ENCODE peak calls at places on chromosomes 6 and 20, in eight cellular contexts. One of them, this sample, is unnamed.

GRCh38 chr6:94300424-94301144 is 881.2 kb upstream of the EPHA7 start:
- DNase-seq in stomach: no peak
- DNase-seq in tibial nerve: no peak
- DNase-seq in hepatocyte: no peak
- DNase-seq in CD8-positive, alpha-beta T cell: no peak
- DNase-seq in dorsolateral prefrontal cortex: no peak
- DNase-seq in HCT116: no peak
- DNase-seq in IMR-90: no peak
- DNase-seq in this sample: no peak

GRCh38 chr6:16885411-16886160 is 124.3 kb upstream of the ATXN1 start:
- DNase-seq in stomach: no peak
- DNase-seq in tibial nerve: no peak
- DNase-seq in hepatocyte: no peak
- DNase-seq in CD8-positive, alpha-beta T cell: no peak
- DNase-seq in dorsolateral prefrontal cortex: no peak
- DNase-seq in HCT116: no peak
- DNase-seq in IMR-90: no peak
- DNase-seq in this sample: no peak

GRCh38 chr20:62875419-62876355 is 14.1 kb upstream of the TCFL5 start:
- DNase-seq in stomach: peak
- DNase-seq in tibial nerve: peak
- DNase-seq in hepatocyte: peak
- DNase-seq in CD8-positive, alpha-beta T cell: no peak
- DNase-seq in dorsolateral prefrontal cortex: peak
- DNase-seq in HCT116: peak
- DNase-seq in IMR-90: peak
- DNase-seq in this sample: peak

GRCh38 chr6:144844596-144844995 is 559.5 kb downstream of the UTRN start:
- DNase-seq in stomach: no peak
- DNase-seq in tibial nerve: no peak
- DNase-seq in hepatocyte: no peak
- DNase-seq in CD8-positive, alpha-beta T cell: no peak
- DNase-seq in dorsolateral prefrontal cortex: no peak
- DNase-seq in HCT116: no peak
- DNase-seq in IMR-90: no peak
- DNase-seq in this sample: no peak

GRCh38 chr6:111610548-111611172 is 5.0 kb upstream of the TRAF3IP2 start:
- DNase-seq in stomach: no peak
- DNase-seq in tibial nerve: no peak
- DNase-seq in hepatocyte: peak
- DNase-seq in CD8-positive, alpha-beta T cell: no peak
- DNase-seq in dorsolateral prefrontal cortex: no peak
- DNase-seq in HCT116: no peak
- DNase-seq in IMR-90: no peak
- DNase-seq in this sample: no peak

GRCh38 chr6:169014681-169015080 is 239.0 kb downstream of the THBS2 start:
- DNase-seq in stomach: no peak
- DNase-seq in tibial nerve: no peak
- DNase-seq in hepatocyte: no peak
- DNase-seq in CD8-positive, alpha-beta T cell: no peak
- DNase-seq in dorsolateral prefrontal cortex: no peak
- DNase-seq in HCT116: no peak
- DNase-seq in IMR-90: no peak
- DNase-seq in this sample: no peak

GRCh38 chr6:143375022-143375585 is 75.4 kb downstream of the ADAT2 start:
- DNase-seq in stomach: no peak
- DNase-seq in tibial nerve: no peak
- DNase-seq in hepatocyte: no peak
- DNase-seq in CD8-positive, alpha-beta T cell: no peak
- DNase-seq in dorsolateral prefrontal cortex: no peak
- DNase-seq in HCT116: no peak
- DNase-seq in IMR-90: no peak
- DNase-seq in this sample: no peak

GRCh38 chr6:150697515-150697914 is 97.8 kb downstream of the PLEKHG1 start:
- DNase-seq in stomach: no peak
- DNase-seq in tibial nerve: peak
- DNase-seq in hepatocyte: no peak
- DNase-seq in CD8-positive, alpha-beta T cell: no peak
- DNase-seq in dorsolateral prefrontal cortex: no peak
- DNase-seq in HCT116: no peak
- DNase-seq in IMR-90: no peak
- DNase-seq in this sample: no peak

GRCh38 chr6:17336425-17336824 is 55.3 kb downstream of the RBM24 start:
- DNase-seq in stomach: no peak
- DNase-seq in tibial nerve: no peak
- DNase-seq in hepatocyte: peak
- DNase-seq in CD8-positive, alpha-beta T cell: no peak
- DNase-seq in dorsolateral prefrontal cortex: no peak
- DNase-seq in HCT116: no peak
- DNase-seq in IMR-90: peak
- DNase-seq in this sample: no peak

GRCh38 chr6:82487895-82488294 is 124.3 kb downstream of the TPBG start:
- DNase-seq in stomach: no peak
- DNase-seq in tibial nerve: no peak
- DNase-seq in hepatocyte: no peak
- DNase-seq in CD8-positive, alpha-beta T cell: no peak
- DNase-seq in dorsolateral prefrontal cortex: no peak
- DNase-seq in HCT116: no peak
- DNase-seq in IMR-90: no peak
- DNase-seq in this sample: no peak

GRCh38 chr6:62903263-62903662 is 308.0 kb upstream of the FKBP1C start:
- DNase-seq in stomach: no peak
- DNase-seq in tibial nerve: no peak
- DNase-seq in hepatocyte: no peak
- DNase-seq in CD8-positive, alpha-beta T cell: no peak
- DNase-seq in dorsolateral prefrontal cortex: no peak
- DNase-seq in HCT116: no peak
- DNase-seq in IMR-90: no peak
- DNase-seq in this sample: no peak

GRCh38 chr6:21885532-21886089 is 292.1 kb downstream of the SOX4 start:
- DNase-seq in stomach: peak
- DNase-seq in tibial nerve: peak
- DNase-seq in hepatocyte: peak
- DNase-seq in CD8-positive, alpha-beta T cell: no peak
- DNase-seq in dorsolateral prefrontal cortex: peak
- DNase-seq in HCT116: no peak
- DNase-seq in IMR-90: peak
- DNase-seq in this sample: peak

GRCh38 chr6:13319891-13320564 is 8.3 kb downstream of the TBC1D7 start:
- DNase-seq in stomach: no peak
- DNase-seq in tibial nerve: no peak
- DNase-seq in hepatocyte: no peak
- DNase-seq in CD8-positive, alpha-beta T cell: no peak
- DNase-seq in dorsolateral prefrontal cortex: no peak
- DNase-seq in HCT116: no peak
- DNase-seq in IMR-90: no peak
- DNase-seq in this sample: no peak

GRCh38 chr6:3612341-3613041 is 139.0 kb downstream of the PXDC1 start:
- DNase-seq in stomach: no peak
- DNase-seq in tibial nerve: no peak
- DNase-seq in hepatocyte: peak
- DNase-seq in CD8-positive, alpha-beta T cell: no peak
- DNase-seq in dorsolateral prefrontal cortex: no peak
- DNase-seq in HCT116: peak
- DNase-seq in IMR-90: peak
- DNase-seq in this sample: peak

GRCh38 chr6:68054776-68055175 is 580.3 kb upstream of the ADGRB3 start:
- DNase-seq in stomach: no peak
- DNase-seq in tibial nerve: no peak
- DNase-seq in hepatocyte: no peak
- DNase-seq in CD8-positive, alpha-beta T cell: no peak
- DNase-seq in dorsolateral prefrontal cortex: no peak
- DNase-seq in HCT116: no peak
- DNase-seq in IMR-90: no peak
- DNase-seq in this sample: no peak

GRCh38 chr6:83781506-83781905 is 71.7 kb upstream of the RIPPLY2 start:
- DNase-seq in stomach: no peak
- DNase-seq in tibial nerve: no peak
- DNase-seq in hepatocyte: no peak
- DNase-seq in CD8-positive, alpha-beta T cell: no peak
- DNase-seq in dorsolateral prefrontal cortex: no peak
- DNase-seq in HCT116: no peak
- DNase-seq in IMR-90: no peak
- DNase-seq in this sample: no peak

GRCh38 chr6:152529364-152529763 is 107.8 kb downstream of the SYNE1 start:
- DNase-seq in stomach: no peak
- DNase-seq in tibial nerve: no peak
- DNase-seq in hepatocyte: no peak
- DNase-seq in CD8-positive, alpha-beta T cell: no peak
- DNase-seq in dorsolateral prefrontal cortex: no peak
- DNase-seq in HCT116: no peak
- DNase-seq in IMR-90: peak
- DNase-seq in this sample: no peak

GRCh38 chr6:136920858-136921520 is 1.1 kb upstream of the SLC35D3 start:
- DNase-seq in stomach: no peak
- DNase-seq in tibial nerve: no peak
- DNase-seq in hepatocyte: peak
- DNase-seq in CD8-positive, alpha-beta T cell: no peak
- DNase-seq in dorsolateral prefrontal cortex: no peak
- DNase-seq in HCT116: no peak
- DNase-seq in IMR-90: no peak
- DNase-seq in this sample: peak

GRCh38 chr20:62406635-62407176 is 379 bp downstream of the CABLES2 start:
- DNase-seq in stomach: no peak
- DNase-seq in tibial nerve: no peak
- DNase-seq in hepatocyte: no peak
- DNase-seq in CD8-positive, alpha-beta T cell: no peak
- DNase-seq in dorsolateral prefrontal cortex: no peak
- DNase-seq in HCT116: no peak
- DNase-seq in IMR-90: no peak
- DNase-seq in this sample: no peak

GRCh38 chr6:107866606-107867301 is 42.6 kb upstream of the SCML4 start:
- DNase-seq in stomach: no peak
- DNase-seq in tibial nerve: no peak
- DNase-seq in hepatocyte: peak
- DNase-seq in CD8-positive, alpha-beta T cell: peak
- DNase-seq in dorsolateral prefrontal cortex: no peak
- DNase-seq in HCT116: peak
- DNase-seq in IMR-90: peak
- DNase-seq in this sample: peak

GRCh38 chr6:143325379-143326140 is 124.9 kb downstream of the ADAT2 start:
- DNase-seq in stomach: no peak
- DNase-seq in tibial nerve: no peak
- DNase-seq in hepatocyte: no peak
- DNase-seq in CD8-positive, alpha-beta T cell: no peak
- DNase-seq in dorsolateral prefrontal cortex: no peak
- DNase-seq in HCT116: no peak
- DNase-seq in IMR-90: peak
- DNase-seq in this sample: peak

GRCh38 chr6:46104209-46104608 is 25.6 kb upstream of the ENPP4 start:
- DNase-seq in stomach: no peak
- DNase-seq in tibial nerve: no peak
- DNase-seq in hepatocyte: no peak
- DNase-seq in CD8-positive, alpha-beta T cell: no peak
- DNase-seq in dorsolateral prefrontal cortex: no peak
- DNase-seq in HCT116: no peak
- DNase-seq in IMR-90: no peak
- DNase-seq in this sample: no peak

GRCh38 chr6:46102123-46102522 is 27.7 kb upstream of the ENPP4 start:
- DNase-seq in stomach: no peak
- DNase-seq in tibial nerve: no peak
- DNase-seq in hepatocyte: no peak
- DNase-seq in CD8-positive, alpha-beta T cell: no peak
- DNase-seq in dorsolateral prefrontal cortex: no peak
- DNase-seq in HCT116: no peak
- DNase-seq in IMR-90: no peak
- DNase-seq in this sample: no peak

GRCh38 chr6:46099952-46100351 is 29.8 kb upstream of the ENPP4 start:
- DNase-seq in stomach: no peak
- DNase-seq in tibial nerve: no peak
- DNase-seq in hepatocyte: no peak
- DNase-seq in CD8-positive, alpha-beta T cell: no peak
- DNase-seq in dorsolateral prefrontal cortex: no peak
- DNase-seq in HCT116: no peak
- DNase-seq in IMR-90: no peak
- DNase-seq in this sample: no peak

GRCh38 chr6:46105568-46105967 is 24.2 kb upstream of the ENPP4 start:
- DNase-seq in stomach: no peak
- DNase-seq in tibial nerve: no peak
- DNase-seq in hepatocyte: no peak
- DNase-seq in CD8-positive, alpha-beta T cell: no peak
- DNase-seq in dorsolateral prefrontal cortex: no peak
- DNase-seq in HCT116: no peak
- DNase-seq in IMR-90: no peak
- DNase-seq in this sample: no peak

GRCh38 chr6:46103437-46103836 is 26.4 kb upstream of the ENPP4 start:
- DNase-seq in stomach: no peak
- DNase-seq in tibial nerve: no peak
- DNase-seq in hepatocyte: no peak
- DNase-seq in CD8-positive, alpha-beta T cell: no peak
- DNase-seq in dorsolateral prefrontal cortex: no peak
- DNase-seq in HCT116: no peak
- DNase-seq in IMR-90: no peak
- DNase-seq in this sample: no peak
- TF ChIP-seq CTCF in stomach: no peak
- TF ChIP-seq CTCF in tibial nerve: no peak
- TF ChIP-seq CTCF in hepatocyte: no peak
- TF ChIP-seq CTCF in CD8-positive, alpha-beta T cell: no peak
- TF ChIP-seq CTCF in dorsolateral prefrontal cortex: no peak
- TF ChIP-seq CTCF in HCT116: no peak
- TF ChIP-seq CTCF in IMR-90: no peak
- TF ChIP-seq CTCF in this sample: no peak

DNA sequence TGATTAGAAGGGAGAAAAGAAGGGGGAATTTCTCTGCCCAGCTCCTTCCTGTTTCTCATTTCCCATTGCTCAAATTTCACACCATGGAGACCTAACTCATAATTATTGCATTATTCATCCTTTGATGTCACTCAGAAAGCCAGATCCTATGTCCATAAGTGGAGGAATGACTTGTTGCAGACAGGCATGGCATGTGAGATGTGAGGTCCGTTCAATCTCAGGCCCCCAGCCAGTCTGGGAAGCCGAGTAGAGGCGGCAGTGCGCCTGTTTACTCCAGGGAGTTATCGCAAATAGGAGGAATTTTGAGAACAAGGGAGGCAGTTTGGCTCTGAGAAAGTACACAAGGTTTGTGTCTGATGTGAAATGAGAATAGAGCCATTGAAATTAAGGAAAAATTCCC is 26.9 kb upstream of the MOCS1 start:
- DNase-seq in stomach: no peak
- DNase-seq in tibial nerve: no peak
- DNase-seq in hepatocyte: no peak
- DNase-seq in CD8-positive, alpha-beta T cell: no peak
- DNase-seq in dorsolateral prefrontal cortex: no peak
- DNase-seq in HCT116: no peak
- DNase-seq in IMR-90: peak
- DNase-seq in this sample: no peak
- H3K27ac ChIP-seq in stomach: peak
- H3K27ac ChIP-seq in tibial nerve: no peak
- H3K27ac ChIP-seq in hepatocyte: no peak
- H3K27ac ChIP-seq in CD8-positive, alpha-beta T cell: no peak
- H3K27ac ChIP-seq in dorsolateral prefrontal cortex: no peak
- H3K27ac ChIP-seq in HCT116: no peak
- H3K27ac ChIP-seq in IMR-90: peak
- H3K27ac ChIP-seq in this sample: no peak

GRCh38 chr6:15629487-15629886 is 33.3 kb downstream of the DTNBP1 start:
- DNase-seq in stomach: no peak
- DNase-seq in tibial nerve: no peak
- DNase-seq in hepatocyte: no peak
- DNase-seq in CD8-positive, alpha-beta T cell: no peak
- DNase-seq in dorsolateral prefrontal cortex: no peak
- DNase-seq in HCT116: no peak
- DNase-seq in IMR-90: no peak
- DNase-seq in this sample: no peak
- TF ChIP-seq CTCF in stomach: no peak
- TF ChIP-seq CTCF in tibial nerve: no peak
- TF ChIP-seq CTCF in hepatocyte: no peak
- TF ChIP-seq CTCF in CD8-positive, alpha-beta T cell: no peak
- TF ChIP-seq CTCF in dorsolateral prefrontal cortex: no peak
- TF ChIP-seq CTCF in HCT116: no peak
- TF ChIP-seq CTCF in IMR-90: no peak
- TF ChIP-seq CTCF in this sample: no peak

GRCh38 chr6:28634406-28634757 is 108.7 kb downstream of the GPX5 start:
- DNase-seq in stomach: no peak
- DNase-seq in tibial nerve: no peak
- DNase-seq in hepatocyte: no peak
- DNase-seq in CD8-positive, alpha-beta T cell: no peak
- DNase-seq in dorsolateral prefrontal cortex: no peak
- DNase-seq in HCT116: no peak
- DNase-seq in IMR-90: no peak
- DNase-seq in this sample: no peak
- H3K27ac ChIP-seq in stomach: no peak
- H3K27ac ChIP-seq in tibial nerve: no peak
- H3K27ac ChIP-seq in hepatocyte: no peak
- H3K27ac ChIP-seq in CD8-positive, alpha-beta T cell: no peak
- H3K27ac ChIP-seq in dorsolateral prefrontal cortex: peak
- H3K27ac ChIP-seq in HCT116: no peak
- H3K27ac ChIP-seq in IMR-90: no peak
- H3K27ac ChIP-seq in this sample: no peak